ENCODE peak calls at places on chromosomes 1 and 21, in five cellular contexts. One of them, this sample, is unnamed.

GRCh38 chr1:229059671-229060079 is 211.2 kb upstream of the RAB4A start:
- DNase-seq in HCT116: no peak
- DNase-seq in thoracic aorta: no peak
- DNase-seq in ovary: peak
- DNase-seq in mesenchymal stem cell: peak
- DNase-seq in this sample: peak

GRCh38 chr1:1351511-1352427 is 2.6 kb upstream of the DVL1 start:
- DNase-seq in HCT116: no peak
- DNase-seq in thoracic aorta: no peak
- DNase-seq in ovary: peak
- DNase-seq in mesenchymal stem cell: peak
- DNase-seq in this sample: peak

GRCh38 chr1:101120868-101121267 is 95.3 kb upstream of the DPH5 start:
- DNase-seq in HCT116: no peak
- DNase-seq in thoracic aorta: no peak
- DNase-seq in ovary: no peak
- DNase-seq in mesenchymal stem cell: no peak
- DNase-seq in this sample: no peak

GRCh38 chr1:58861510-58861909 is 77.7 kb upstream of the JUN start:
- DNase-seq in HCT116: no peak
- DNase-seq in thoracic aorta: no peak
- DNase-seq in ovary: no peak
- DNase-seq in mesenchymal stem cell: no peak
- DNase-seq in this sample: no peak

GRCh38 chr1:156927215-156928042 is 7.0 kb downstream of the LRRC71 start:
- DNase-seq in HCT116: peak
- DNase-seq in thoracic aorta: no peak
- DNase-seq in ovary: peak
- DNase-seq in mesenchymal stem cell: peak
- DNase-seq in this sample: peak

GRCh38 chr1:23537296-23537993 is 6.4 kb upstream of the E2F2 start:
- DNase-seq in HCT116: no peak
- DNase-seq in thoracic aorta: no peak
- DNase-seq in ovary: no peak
- DNase-seq in mesenchymal stem cell: no peak
- DNase-seq in this sample: no peak

GRCh38 chr1:244336232-244336899 is 115.3 kb downstream of the ADSS2 start:
- DNase-seq in HCT116: no peak
- DNase-seq in thoracic aorta: no peak
- DNase-seq in ovary: no peak
- DNase-seq in mesenchymal stem cell: no peak
- DNase-seq in this sample: peak

GRCh38 chr1:37147906-37148305 is 113.6 kb upstream of the GRIK3 start:
- DNase-seq in HCT116: no peak
- DNase-seq in thoracic aorta: no peak
- DNase-seq in ovary: no peak
- DNase-seq in mesenchymal stem cell: no peak
- DNase-seq in this sample: no peak

GRCh38 chr1:155884028-155884950 is 24.9 kb downstream of the SYT11 start:
- DNase-seq in HCT116: no peak
- DNase-seq in thoracic aorta: no peak
- DNase-seq in ovary: no peak
- DNase-seq in mesenchymal stem cell: peak
- DNase-seq in this sample: no peak

GRCh38 chr1:111802984-111803383 is 47.3 kb downstream of the DDX20 start:
- DNase-seq in HCT116: no peak
- DNase-seq in thoracic aorta: no peak
- DNase-seq in ovary: no peak
- DNase-seq in mesenchymal stem cell: no peak
- DNase-seq in this sample: peak

GRCh38 chr1:29245876-29246275 is 9.6 kb downstream of the PTPRU start:
- DNase-seq in HCT116: no peak
- DNase-seq in thoracic aorta: no peak
- DNase-seq in ovary: no peak
- DNase-seq in mesenchymal stem cell: peak
- DNase-seq in this sample: peak

GRCh38 chr1:172912765-172913260 is 137.9 kb downstream of the TNFSF18 start:
- DNase-seq in HCT116: no peak
- DNase-seq in thoracic aorta: no peak
- DNase-seq in ovary: no peak
- DNase-seq in mesenchymal stem cell: no peak
- DNase-seq in this sample: no peak

GRCh38 chr1:2633936-2634491 is 1.2 kb upstream of the MMEL1 start:
- DNase-seq in HCT116: no peak
- DNase-seq in thoracic aorta: no peak
- DNase-seq in ovary: peak
- DNase-seq in mesenchymal stem cell: no peak
- DNase-seq in this sample: peak

GRCh38 chr1:160567858-160568682 is 11.2 kb downstream of the CD84 start:
- DNase-seq in HCT116: no peak
- DNase-seq in thoracic aorta: no peak
- DNase-seq in ovary: no peak
- DNase-seq in mesenchymal stem cell: no peak
- DNase-seq in this sample: no peak

GRCh38 chr1:151815716-151816327 is 10.6 kb upstream of the LINGO4 start:
- DNase-seq in HCT116: no peak
- DNase-seq in thoracic aorta: no peak
- DNase-seq in ovary: no peak
- DNase-seq in mesenchymal stem cell: no peak
- DNase-seq in this sample: peak

GRCh38 chr1:100643430-100644196 is 75.9 kb upstream of the VCAM1 start:
- DNase-seq in HCT116: no peak
- DNase-seq in thoracic aorta: no peak
- DNase-seq in ovary: no peak
- DNase-seq in mesenchymal stem cell: no peak
- DNase-seq in this sample: peak

GRCh38 chr21:32955307-32955937 is 70.3 kb upstream of the OLIG2 start:
- DNase-seq in HCT116: no peak
- DNase-seq in thoracic aorta: no peak
- DNase-seq in ovary: no peak
- DNase-seq in mesenchymal stem cell: no peak
- DNase-seq in this sample: no peak

GRCh38 chr1:205248793-205249601 is 21.3 kb downstream of the TMCC2 start:
- DNase-seq in HCT116: no peak
- DNase-seq in thoracic aorta: peak
- DNase-seq in ovary: peak
- DNase-seq in mesenchymal stem cell: peak
- DNase-seq in this sample: peak

GRCh38 chr1:156195853-156196252 is 1.9 kb downstream of the SLC25A44 start:
- DNase-seq in HCT116: no peak
- DNase-seq in thoracic aorta: no peak
- DNase-seq in ovary: no peak
- DNase-seq in mesenchymal stem cell: no peak
- DNase-seq in this sample: no peak

GRCh38 chr1:68028566-68028965 is 21.9 kb downstream of the DIRAS3 start:
- DNase-seq in HCT116: no peak
- DNase-seq in thoracic aorta: no peak
- DNase-seq in ovary: no peak
- DNase-seq in mesenchymal stem cell: no peak
- DNase-seq in this sample: no peak

GRCh38 chr1:58983159-58983558 is 199.3 kb upstream of the JUN start:
- DNase-seq in HCT116: no peak
- DNase-seq in thoracic aorta: no peak
- DNase-seq in ovary: no peak
- DNase-seq in mesenchymal stem cell: no peak
- DNase-seq in this sample: no peak

GRCh38 chr1:33096358-33097005 is 15.5 kb downstream of the AZIN2 start:
- DNase-seq in HCT116: no peak
- DNase-seq in thoracic aorta: no peak
- DNase-seq in ovary: no peak
- DNase-seq in mesenchymal stem cell: no peak
- DNase-seq in this sample: peak

GRCh38 chr21:28445081-28445830 is 547.4 kb downstream of the LTN1 start:
- DNase-seq in HCT116: no peak
- DNase-seq in thoracic aorta: no peak
- DNase-seq in ovary: no peak
- DNase-seq in mesenchymal stem cell: peak
- DNase-seq in this sample: no peak

GRCh38 chr1:197915217-197915616 is 2.0 kb upstream of the LHX9 start:
- DNase-seq in HCT116: no peak
- DNase-seq in thoracic aorta: no peak
- DNase-seq in ovary: no peak
- DNase-seq in mesenchymal stem cell: no peak
- DNase-seq in this sample: peak

GRCh38 chr21:46048926-46049889 is 48.7 kb upstream of the COL6A2 start:
- DNase-seq in HCT116: no peak
- DNase-seq in thoracic aorta: no peak
- DNase-seq in ovary: peak
- DNase-seq in mesenchymal stem cell: peak
- DNase-seq in this sample: peak

GRCh38 chr1:155591770-155592169 is 18.2 kb upstream of the MSTO1 start:
- DNase-seq in HCT116: peak
- DNase-seq in thoracic aorta: no peak
- DNase-seq in ovary: no peak
- DNase-seq in mesenchymal stem cell: peak
- DNase-seq in this sample: no peak

GRCh38 chr1:213277036-213277435 is 226.0 kb downstream of the RPS6KC1 start:
- DNase-seq in HCT116: no peak
- DNase-seq in thoracic aorta: no peak
- DNase-seq in ovary: no peak
- DNase-seq in mesenchymal stem cell: peak
- DNase-seq in this sample: no peak

DNA sequence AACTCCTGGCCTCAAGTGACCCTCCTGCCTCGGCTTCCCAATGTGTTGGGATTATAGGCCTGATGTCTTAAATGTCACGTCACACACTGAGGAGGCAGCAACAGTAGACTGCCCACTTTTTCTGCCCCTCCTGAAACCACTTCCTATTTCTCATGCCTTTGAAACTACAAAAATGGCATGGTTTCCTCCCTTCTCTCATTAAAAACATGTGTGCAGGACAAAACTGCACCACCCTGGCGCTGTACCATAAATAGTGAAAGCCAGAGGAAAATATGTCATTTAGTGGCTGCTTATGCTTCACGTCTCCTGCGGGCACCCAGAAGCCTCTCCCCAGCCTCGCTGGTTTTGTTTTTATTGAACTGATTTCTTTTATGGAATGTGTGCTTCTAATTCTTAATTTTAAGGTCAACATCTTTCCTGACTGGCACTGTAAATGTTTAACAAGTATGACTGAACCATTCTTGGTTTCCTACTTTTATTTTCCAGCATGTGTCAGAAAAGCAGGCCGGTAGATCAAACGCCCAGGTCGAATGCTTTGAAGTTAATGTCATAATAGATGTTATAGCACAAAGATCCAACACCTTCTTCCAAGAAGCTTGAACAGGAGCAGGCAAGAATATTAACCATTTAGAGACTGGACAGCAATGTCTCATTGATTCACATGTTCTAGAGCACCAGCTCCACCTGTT is 59.6 kb upstream of the C1orf87 start:
- DNase-seq in HCT116: no peak
- DNase-seq in thoracic aorta: no peak
- DNase-seq in ovary: no peak
- DNase-seq in mesenchymal stem cell: no peak
- DNase-seq in this sample: peak
- H3K4me3 ChIP-seq in HCT116: no peak
- H3K4me3 ChIP-seq in thoracic aorta: peak
- H3K4me3 ChIP-seq in ovary: no peak
- H3K4me3 ChIP-seq in mesenchymal stem cell: no peak
- H3K4me3 ChIP-seq in this sample: peak

GRCh38 chr1:208935517-208936187 is 647.9 kb upstream of the CAMK1G start:
- DNase-seq in HCT116: no peak
- DNase-seq in thoracic aorta: no peak
- DNase-seq in ovary: no peak
- DNase-seq in mesenchymal stem cell: no peak
- DNase-seq in this sample: no peak
- H3K27ac ChIP-seq in HCT116: no peak
- H3K27ac ChIP-seq in thoracic aorta: no peak
- H3K27ac ChIP-seq in ovary: no peak
- H3K27ac ChIP-seq in mesenchymal stem cell: no peak
- H3K27ac ChIP-seq in this sample: no peak

GRCh38 chr1:204093756-204094155 is 20.8 kb downstream of the SOX13 start:
- DNase-seq in HCT116: no peak
- DNase-seq in thoracic aorta: no peak
- DNase-seq in ovary: no peak
- DNase-seq in mesenchymal stem cell: no peak
- DNase-seq in this sample: peak
- H3K4me3 ChIP-seq in HCT116: no peak
- H3K4me3 ChIP-seq in thoracic aorta: no peak
- H3K4me3 ChIP-seq in ovary: no peak
- H3K4me3 ChIP-seq in mesenchymal stem cell: no peak
- H3K4me3 ChIP-seq in this sample: no peak

GRCh38 chr1:7783826-7784491 is at the start of gene PER3:
- DNase-seq in HCT116: peak
- DNase-seq in thoracic aorta: peak
- DNase-seq in ovary: peak
- DNase-seq in mesenchymal stem cell: peak
- DNase-seq in this sample: peak
- H3K27ac ChIP-seq in HCT116: peak
- H3K27ac ChIP-seq in thoracic aorta: peak
- H3K27ac ChIP-seq in ovary: peak
- H3K27ac ChIP-seq in mesenchymal stem cell: no peak
- H3K27ac ChIP-seq in this sample: peak

GRCh38 chr21:42614811-42615342 is 38.5 kb upstream of the PDE9A start:
- DNase-seq in HCT116: no peak
- DNase-seq in thoracic aorta: no peak
- DNase-seq in ovary: no peak
- DNase-seq in mesenchymal stem cell: peak
- DNase-seq in this sample: no peak
- H3K4me3 ChIP-seq in HCT116: no peak
- H3K4me3 ChIP-seq in thoracic aorta: no peak
- H3K4me3 ChIP-seq in ovary: no peak
- H3K4me3 ChIP-seq in mesenchymal stem cell: no peak
- H3K4me3 ChIP-seq in this sample: no peak

This sample was measured in osteoblast.